ENCODE peak calls at places on chromosomes 12 and 14, in nine cellular contexts. N, L, U, D, V, B, R, T and S are unnamed samples.

GRCh38 chr14:105213396-105213795 is 32.3 kb upstream of the NUDT14 start:
- DNase-seq in R (no peak), L (no peak), U (no peak), D (no peak), N (no peak), V (no peak), B (no peak), T (no peak), S (no peak)

GRCh38 chr12:39440101-39440500 is 2.8 kb downstream of the KIF21A start:
- DNase-seq in V (no peak), L (no peak), T (no peak), D (no peak), R (no peak), N (no peak), B (no peak), U (no peak), S (no peak)

GRCh38 chr12:94435511-94435927 is 24.1 kb downstream of the CEP83 start:
- DNase-seq in V (no peak), R (no peak), T (no peak), L (no peak), B (peak), D (peak), N (no peak), U (no peak), S (no peak)

GRCh38 chr12:93197067-93197593 is 180.6 kb upstream of the NUDT4 start:
- DNase-seq in T (no peak), R (no peak), V (no peak), N (no peak), B (peak), D (no peak), U (no peak), L (no peak), S (no peak)

GRCh38 chr12:33605776-33606175 is 166.2 kb upstream of the SYT10 start:
- DNase-seq in U (peak), N (no peak), D (peak), B (peak), T (no peak), V (no peak), L (no peak), R (no peak), S (no peak)

GRCh38 chr14:20801726-20802125 is 918 bp downstream of the RNASE1 start:
- DNase-seq in N (no peak), D (no peak), R (peak), V (no peak), L (no peak), U (no peak), B (no peak), T (no peak), S (no peak)

GRCh38 chr14:99538733-99539132 is 57.5 kb downstream of the CCNK start:
- DNase-seq in D (no peak), R (no peak), V (no peak), N (no peak), U (no peak), T (no peak), L (no peak), B (no peak), S (no peak)

GRCh38 chr12:57766464-57767311 is at the start of gene CYP27B1:
- DNase-seq in U (no peak), D (peak), L (no peak), N (no peak), T (no peak), V (no peak), B (peak), R (no peak), S (no peak)

GRCh38 chr12:27394676-27395075 is 51.9 kb upstream of the SMCO2 start:
- DNase-seq in L (no peak), R (no peak), B (no peak), D (no peak), T (peak), V (no peak), U (no peak), N (no peak), S (no peak)

GRCh38 chr14:67240168-67240932 is 885 bp upstream of the PALS1 start:
- DNase-seq in U (peak), V (peak), L (peak), B (no peak), R (peak), D (peak), T (peak), N (no peak), S (peak)

GRCh38 chr14:32727827-32728226 is 210.9 kb upstream of the NPAS3 start:
- DNase-seq in T (no peak), B (no peak), R (no peak), U (no peak), V (peak), N (no peak), D (no peak), L (no peak), S (no peak)

GRCh38 chr14:92986254-92987147 is 63.6 kb downstream of the CHGA start:
- DNase-seq in B (peak), D (no peak), T (no peak), V (peak), U (no peak), N (no peak), R (no peak), L (no peak), S (no peak)

GRCh38 chr12:100674009-100674888 is 100.8 kb downstream of the GAS2L3 start:
- DNase-seq in V (no peak), R (no peak), T (no peak), U (no peak), D (peak), N (no peak), B (no peak), L (no peak), S (no peak)

GRCh38 chr14:53501361-53502320 is 348.5 kb upstream of the DDHD1 start:
- DNase-seq in T (no peak), D (no peak), V (no peak), L (no peak), U (no peak), B (peak), R (no peak), N (no peak), S (no peak)

GRCh38 chr12:120798696-120799095 is 73.1 kb downstream of the ACADS start:
- DNase-seq in L (no peak), U (peak), T (no peak), V (no peak), D (no peak), R (no peak), N (no peak), B (no peak), S (no peak)

GRCh38 chr14:70045296-70045695 is 143.5 kb downstream of the SLC8A3 start:
- DNase-seq in R (no peak), B (peak), D (no peak), T (no peak), U (no peak), L (no peak), V (no peak), N (no peak), S (no peak)

GRCh38 chr14:62691613-62692489 is 353.4 kb downstream of the KCNH5 start:
- DNase-seq in L (no peak), R (no peak), D (peak), V (no peak), B (peak), N (no peak), T (no peak), U (no peak), S (no peak)

GRCh38 chr12:123471374-123472068 is 13.6 kb downstream of the SNRNP35 start:
- DNase-seq in N (no peak), R (no peak), L (no peak), U (no peak), B (peak), T (no peak), V (no peak), D (no peak), S (no peak)

GRCh38 chr12:31728289-31728916 is 418 bp downstream of the AMN1 start:
- DNase-seq in B (no peak), N (no peak), R (peak), D (no peak), U (peak), L (no peak), T (no peak), V (no peak), S (no peak)

GRCh38 chr14:70897475-70897874 is 9.8 kb upstream of the PCNX1 start:
- DNase-seq in N (no peak), V (no peak), D (no peak), U (no peak), L (no peak), B (peak), R (no peak), T (no peak), S (no peak)

GRCh38 chr14:99568567-99569560 is 35.1 kb downstream of the CCDC85C start:
- DNase-seq in V (no peak), D (peak), L (no peak), T (no peak), B (peak), U (peak), N (no peak), R (no peak), S (no peak)

GRCh38 chr14:96589577-96589976 is 87.4 kb downstream of the PAPOLA start:
- DNase-seq in N (no peak), V (no peak), R (no peak), T (no peak), D (no peak), L (peak), B (no peak), U (no peak), S (no peak)

GRCh38 chr12:93094988-93095737 is 166.1 kb upstream of the EEA1 start:
- DNase-seq in R (no peak), L (no peak), N (no peak), D (no peak), T (no peak), U (peak), V (no peak), B (no peak), S (no peak)

GRCh38 chr14:26526132-26526531 is 71.7 kb downstream of the NOVA1 start:
- DNase-seq in U (no peak), L (no peak), D (no peak), R (no peak), N (no peak), T (no peak), V (no peak), B (peak), S (no peak)

GRCh38 chr14:36408388-36408787 is 88.0 kb upstream of the MBIP start:
- DNase-seq in L (no peak), R (no peak), T (no peak), D (no peak), U (no peak), V (no peak), N (no peak), B (no peak), S (no peak)

GRCh38 chr12:45828402-45828801 is 98.9 kb downstream of the ARID2 start:
- DNase-seq in B (no peak), V (no peak), N (no peak), T (no peak), D (no peak), R (no peak), L (no peak), U (peak), S (no peak)

GRCh38 chr14:100404419-100404818 is 81.3 kb downstream of the SLC25A47 start:
- DNase-seq in D (no peak), B (no peak), U (no peak), N (no peak), T (no peak), V (no peak), L (no peak), R (no peak), S (no peak)

GRCh38 chr14:35051796-35052195 is 5.7 kb downstream of the FAM177A1 start:
- DNase-seq in R (no peak), D (no peak), T (no peak), B (no peak), U (no peak), N (no peak), V (no peak), L (no peak), S (no peak)

GRCh38 chr12:120669055-120669828 is 17.7 kb upstream of the MLEC start:
- DNase-seq in U (peak), V (peak), D (peak), L (no peak), R (peak), T (no peak), N (no peak), B (peak), S (no peak)

GRCh38 chr14:93764211-93764659 is 24.1 kb downstream of the PRIMA1 start:
- DNase-seq in B (peak), L (no peak), U (no peak), D (peak), R (peak), T (no peak), N (no peak), V (no peak), S (no peak)

GRCh38 chr12:30928356-30929264 is 2.1 kb downstream of the TSPAN11 start:
- DNase-seq in R (no peak), D (peak), L (peak), U (no peak), N (no peak), B (no peak), V (peak), T (no peak), S (no peak)

GRCh38 chr12:6765634-6766581 is at the start of gene PTMS:
- DNase-seq in R (peak), U (peak), B (peak), D (peak), T (peak), N (no peak), L (peak), V (peak), S (no peak)

GRCh38 chr12:120710805-120711296 is 593 bp downstream of the UNC119B start:
- DNase-seq in U (peak), R (peak), B (no peak), L (no peak), T (no peak), V (peak), N (no peak), D (peak), S (no peak)

GRCh38 chr12:54404061-54405004 is 14.7 kb downstream of the ITGA5 start:
- DNase-seq in V (no peak), B (peak), U (peak), T (no peak), R (peak), L (no peak), D (peak), N (peak), S (peak)

GRCh38 chr12:116959845-116960514 is 49.2 kb downstream of the FBXW8 start:
- DNase-seq in T (no peak), N (no peak), R (no peak), V (no peak), L (no peak), D (no peak), B (no peak), U (peak), S (no peak)

GRCh38 chr14:86464386-86464785 is 934.4 kb downstream of the FLRT2 start:
- DNase-seq in V (no peak), B (no peak), T (no peak), L (no peak), D (no peak), N (no peak), U (no peak), R (no peak), S (no peak)

GRCh38 chr14:86457729-86458128 is 927.8 kb downstream of the FLRT2 start:
- DNase-seq in L (no peak), T (no peak), N (no peak), V (no peak), D (no peak), U (no peak), R (no peak), B (no peak), S (no peak)

GRCh38 chr14:86462193-86462592 is 932.2 kb downstream of the FLRT2 start:
- DNase-seq in V (no peak), L (no peak), D (peak), B (peak), N (no peak), U (peak), T (no peak), R (no peak), S (no peak)
- TF ChIP-seq CTCF in V (peak), L (no peak), D (peak), B (peak), N (no peak), U (peak), T (no peak), R (peak), S (peak)

GRCh38 chr12:15797818-15798217 is 8.6 kb upstream of the EPS8 start:
- DNase-seq in L (no peak), R (no peak), N (no peak), D (no peak), U (no peak), T (no peak), B (no peak), V (no peak), S (no peak)
- TF ChIP-seq CTCF in L (no peak), R (no peak), N (no peak), D (no peak), U (no peak), T (no peak), B (no peak), V (no peak), S (no peak)

DNA sequence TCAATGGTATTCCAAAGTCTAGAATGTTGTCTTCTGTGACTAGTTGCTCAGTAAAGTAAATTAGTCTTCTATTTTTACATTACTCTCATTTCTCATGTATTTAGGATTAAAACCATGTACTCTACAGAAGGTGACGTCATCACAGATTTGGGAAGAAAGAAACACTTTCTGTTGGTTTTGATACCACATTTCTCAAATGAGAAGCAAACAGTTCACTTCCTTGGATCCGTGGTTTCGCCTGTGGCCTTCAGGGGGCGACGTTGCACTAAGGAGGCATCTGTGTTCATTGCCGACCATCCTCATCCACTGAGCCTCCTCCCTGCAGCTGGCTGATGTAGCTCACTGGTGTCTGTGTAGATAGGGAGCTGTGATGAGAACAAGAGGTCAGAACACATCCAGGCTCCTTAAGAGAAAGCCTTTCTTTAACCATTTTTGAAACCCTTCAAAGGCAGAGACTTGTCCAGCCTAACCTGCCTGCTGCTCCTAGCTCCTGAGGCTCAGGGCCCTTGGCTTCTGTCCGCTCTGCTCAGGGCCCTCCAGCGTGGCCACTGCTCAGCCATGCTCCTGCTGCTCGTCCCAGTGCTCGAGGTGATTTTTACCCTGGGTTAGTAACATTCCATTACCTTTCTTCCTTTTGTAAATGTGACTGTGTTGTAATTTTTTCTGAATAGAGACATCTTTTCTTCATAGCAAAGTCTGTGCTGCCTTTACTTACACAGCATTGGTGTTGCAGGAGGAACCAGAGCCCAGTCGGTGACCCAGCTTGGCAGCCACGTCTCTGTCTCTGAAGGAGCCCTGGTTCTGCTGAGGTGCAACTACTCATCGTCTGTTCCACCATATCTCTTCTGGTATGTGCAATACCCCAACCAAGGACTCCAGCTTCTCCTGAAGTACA is 220.6 kb upstream of the OR4E1 start:
- DNase-seq in T (no peak), B (no peak), L (no peak), V (no peak), N (peak), D (peak), R (no peak), U (peak), S (peak)
- TF ChIP-seq CTCF in T (no peak), B (no peak), L (no peak), V (no peak), N (peak), D (peak), R (peak), U (peak), S (peak)

GRCh38 chr14:80213602-80214001 is 2.3 kb upstream of the DIO2 start:
- DNase-seq in R (peak), L (no peak), V (no peak), T (no peak), N (no peak), U (peak), D (peak), B (peak), S (no peak)
- TF ChIP-seq CTCF in R (peak), L (peak), V (peak), T (peak), N (no peak), U (peak), D (peak), B (peak), S (no peak)

GRCh38 chr14:64340560-64341196 is 46.5 kb upstream of the ESR2 start:
- DNase-seq in T (no peak), R (no peak), U (no peak), N (no peak), L (no peak), D (no peak), B (no peak), V (no peak), S (no peak)

GRCh38 chr14:64338616-64339316 is 44.6 kb upstream of the ESR2 start:
- DNase-seq in R (peak), N (peak), D (peak), U (peak), T (peak), V (peak), B (peak), L (peak), S (peak)

GRCh38 chr14:64337901-64338615 is 43.9 kb upstream of the ESR2 start:
- DNase-seq in N (no peak), B (peak), R (peak), D (peak), L (peak), U (peak), T (peak), V (no peak), S (no peak)
- TF ChIP-seq CTCF in N (no peak), B (no peak), R (no peak), D (peak), L (no peak), U (no peak), T (no peak), V (no peak), S (no peak)